ENCODE peak calls at places on chromosomes 2 and 18, in five cellular contexts. S is GM12878, K is cardiac muscle cell, R is GOT3, Y is NCI-H1417 treated with DMSO at 0.1 percent for 48 hours. V is an unnamed sample.

GRCh38 chr2:141782574-141782973 is 348.2 kb downstream of the LRP1B start:
- DNase-seq in S (no peak), K (no peak), R (no peak), Y (no peak), V (no peak)

GRCh38 chr18:44635546-44635945 is 45.1 kb upstream of the SETBP1 start:
- DNase-seq in S (no peak), K (no peak), R (no peak), Y (no peak), V (no peak)

GRCh38 chr18:3758531-3758930 is 308.6 kb downstream of the TGIF1 start:
- DNase-seq in S (no peak), K (no peak), R (no peak), Y (no peak), V (no peak)

GRCh38 chr2:176891105-176891504 is 321.5 kb upstream of the HNRNPA3 start:
- DNase-seq in S (no peak), K (no peak), R (no peak), Y (no peak), V (no peak)

GRCh38 chr2:8265827-8266226 is 416.0 kb upstream of the ID2 start:
- DNase-seq in S (no peak), K (no peak), R (no peak), Y (no peak), V (no peak)

GRCh38 chr2:217085543-217085942 is 225.7 kb upstream of the TNP1 start:
- DNase-seq in S (no peak), K (no peak), R (no peak), Y (no peak), V (no peak)

GRCh38 chr2:72911256-72911655 is 6.1 kb upstream of the EMX1 start:
- DNase-seq in S (no peak), K (no peak), R (no peak), Y (no peak), V (no peak)

GRCh38 chr2:96359310-96359709 is 23.7 kb downstream of the NCAPH start:
- DNase-seq in S (no peak), K (no peak), R (no peak), Y (no peak), V (no peak)

GRCh38 chr18:24785019-24785418 is 324.6 kb downstream of the HRH4 start:
- DNase-seq in S (no peak), K (no peak), R (no peak), Y (no peak), V (no peak)

GRCh38 chr2:207871911-207872310 is 102.2 kb upstream of the FZD5 start:
- DNase-seq in S (no peak), K (no peak), R (no peak), Y (no peak), V (no peak)

GRCh38 chr2:10084567-10084910 is 4.3 kb upstream of the CYS1 start:
- DNase-seq in S (no peak), K (no peak), R (no peak), Y (no peak), V (no peak)

V was measured in ascending aorta.